ENCODE peak calls at places on chromosome 16, in seven cellular contexts. S, U, T, Q, M, L and I are unnamed samples.

GRCh38 chr16:26642047-26642664 is 424.6 kb upstream of the C16orf82 start:
- DNase-seq in S (no peak), U (no peak), T (no peak), Q (no peak), M (no peak), L (no peak), I (no peak)

GRCh38 chr16:57801098-57801855 is 1.0 kb downstream of the KIFC3 start:
- DNase-seq in S (no peak), U (no peak), T (no peak), Q (no peak), M (no peak), L (no peak), I (no peak)

GRCh38 chr16:14300631-14301149 is 229.6 kb downstream of the MRTFB start:
- DNase-seq in S (peak; percentile 65), U (peak; percentile 69), T (peak; percentile 78), Q (no peak), M (peak; percentile 72), L (peak; percentile 87), I (peak; percentile 89)

GRCh38 chr16:89409161-89409711 is 81.1 kb downstream of the ANKRD11 start:
- DNase-seq in S (no peak), U (peak; percentile 38), T (no peak), Q (peak; percentile 64), M (no peak), L (no peak), I (no peak)

GRCh38 chr16:66355526-66355925 is 11.0 kb upstream of the CDH5 start:
- DNase-seq in S (no peak), U (no peak), T (no peak), Q (no peak), M (no peak), L (no peak), I (no peak)

GRCh38 chr16:68948230-68948910 is 105.0 kb downstream of the TANGO6 start:
- DNase-seq in S (no peak), U (no peak), T (no peak), Q (no peak), M (no peak), L (no peak), I (no peak)

GRCh38 chr16:89449726-89450335 is 40.5 kb downstream of the ANKRD11 start:
- DNase-seq in S (no peak), U (no peak), T (no peak), Q (no peak), M (no peak), L (no peak), I (no peak)

GRCh38 chr16:68235882-68236803 is at the start of gene ESRP2:
- DNase-seq in S (peak; percentile 89), U (peak; percentile 93), T (no peak), Q (peak; percentile 59), M (peak; percentile 94), L (no peak), I (no peak)

GRCh38 chr16:13923703-13924298 is 3.8 kb downstream of the ERCC4 start:
- DNase-seq in S (no peak), U (no peak), T (no peak), Q (no peak), M (no peak), L (no peak), I (no peak)

GRCh38 chr16:11020792-11021440 is 76.6 kb downstream of the CLEC16A start:
- DNase-seq in S (no peak), U (no peak), T (no peak), Q (no peak), M (no peak), L (no peak), I (no peak)

GRCh38 chr16:11025120-11025531 is 80.8 kb downstream of the CLEC16A start:
- DNase-seq in S (no peak), U (no peak), T (no peak), Q (no peak), M (no peak), L (no peak), I (no peak)

GRCh38 chr16:11023640-11024039 is 79.3 kb downstream of the CLEC16A start:
- DNase-seq in S (no peak), U (no peak), T (no peak), Q (no peak), M (no peak), L (no peak), I (no peak)

GRCh38 chr16:11022002-11022401 is 77.6 kb downstream of the CLEC16A start:
- DNase-seq in S (no peak), U (no peak), T (no peak), Q (no peak), M (no peak), L (no peak), I (no peak)

DNA sequence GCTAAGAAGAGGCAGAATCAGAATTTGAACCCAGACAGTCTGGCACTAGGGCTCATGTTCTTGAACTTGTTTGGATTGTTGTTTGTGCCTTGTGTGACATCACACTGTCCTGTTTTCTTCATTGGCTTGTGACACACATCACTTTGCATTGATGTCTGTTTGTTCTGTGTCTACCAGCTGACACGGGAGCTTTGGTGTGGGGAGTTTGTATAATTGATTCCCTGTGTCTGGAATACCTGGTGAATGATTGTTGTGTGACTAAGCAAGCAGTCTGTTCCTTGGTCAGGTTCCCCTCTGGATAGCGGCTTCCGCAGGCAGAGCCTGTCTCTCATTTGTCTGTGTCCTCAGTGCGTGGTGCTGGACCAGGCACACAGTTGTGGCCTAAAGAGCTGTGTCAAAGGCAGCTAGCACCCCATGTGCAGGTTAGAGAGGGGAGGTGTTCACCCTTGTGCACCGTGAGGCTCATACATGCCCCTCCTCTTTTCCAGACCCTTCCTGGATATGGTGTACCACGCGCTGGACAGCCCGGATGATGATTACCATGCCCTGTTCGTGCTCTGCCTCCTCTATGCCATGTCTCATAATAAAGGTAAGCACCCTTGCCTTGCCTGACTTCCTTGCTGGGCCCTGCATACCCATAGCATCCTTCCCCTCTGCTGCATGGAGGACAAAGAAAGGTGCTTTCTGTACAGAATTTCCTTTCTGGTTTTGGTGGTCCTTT is 80.1 kb downstream of the CLEC16A start:
- DNase-seq in S (no peak), U (no peak), T (no peak), Q (no peak), M (no peak), L (no peak), I (no peak)
- H3K9me3 ChIP-seq in S (no peaks in the 10 kb centered on the region), U (no peaks in the 10 kb centered on the region), T (peaks cover 21% of the 10 kb centered on the region), Q (peaks cover 2% of the 10 kb centered on the region), M (no peaks in the 10 kb centered on the region), L (peaks cover 12% of the 10 kb centered on the region), I (peaks cover 4% of the 10 kb centered on the region)

GRCh38 chr16:35249051-35249450 is 1789.6 kb downstream of the TP53TG3F start:
- DNase-seq in S (no peak), U (no peak), T (no peak), Q (no peak), M (no peak), L (no peak), I (no peak)
- H3K9me3 ChIP-seq in S (peaks cover 66% of the 10 kb centered on the region), U (no peaks in the 10 kb centered on the region), T (no peaks in the 10 kb centered on the region), Q (no peaks in the 10 kb centered on the region), M (peaks cover 25% of the 10 kb centered on the region), L (no peaks in the 10 kb centered on the region), I (peaks cover 2% of the 10 kb centered on the region)

DNA sequence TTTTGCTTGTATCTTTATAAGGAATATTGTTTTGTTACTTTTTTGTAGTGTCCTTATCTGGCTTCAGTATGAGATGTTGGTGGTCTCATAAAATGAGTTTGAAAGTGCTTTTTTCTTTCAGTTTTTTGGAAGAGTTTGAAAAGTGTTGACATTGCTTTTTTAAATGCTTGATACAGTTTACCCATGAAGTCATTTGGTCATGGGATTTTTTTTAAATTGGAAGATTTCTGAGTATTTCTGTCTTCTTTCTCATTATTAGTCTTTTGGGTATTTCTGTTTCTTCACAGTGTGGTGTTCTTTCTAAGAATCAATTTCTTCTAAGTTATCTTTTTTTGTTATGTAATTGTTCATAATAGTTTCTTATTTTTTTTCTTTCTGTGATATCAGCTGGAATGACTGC is 15.1 kb downstream of the ZNF267 start:
- DNase-seq in S (no peak), U (no peak), T (no peak), Q (no peak), M (no peak), L (no peak), I (no peak)
- H3K9me3 ChIP-seq in S (peaks cover 4% of the 10 kb centered on the region), U (peaks cover 14% of the 10 kb centered on the region), T (peaks cover 9% of the 10 kb centered on the region), Q (peaks cover 16% of the 10 kb centered on the region), M (peaks cover 34% of the 10 kb centered on the region), L (no peaks in the 10 kb centered on the region), I (no peaks in the 10 kb centered on the region)

DNA sequence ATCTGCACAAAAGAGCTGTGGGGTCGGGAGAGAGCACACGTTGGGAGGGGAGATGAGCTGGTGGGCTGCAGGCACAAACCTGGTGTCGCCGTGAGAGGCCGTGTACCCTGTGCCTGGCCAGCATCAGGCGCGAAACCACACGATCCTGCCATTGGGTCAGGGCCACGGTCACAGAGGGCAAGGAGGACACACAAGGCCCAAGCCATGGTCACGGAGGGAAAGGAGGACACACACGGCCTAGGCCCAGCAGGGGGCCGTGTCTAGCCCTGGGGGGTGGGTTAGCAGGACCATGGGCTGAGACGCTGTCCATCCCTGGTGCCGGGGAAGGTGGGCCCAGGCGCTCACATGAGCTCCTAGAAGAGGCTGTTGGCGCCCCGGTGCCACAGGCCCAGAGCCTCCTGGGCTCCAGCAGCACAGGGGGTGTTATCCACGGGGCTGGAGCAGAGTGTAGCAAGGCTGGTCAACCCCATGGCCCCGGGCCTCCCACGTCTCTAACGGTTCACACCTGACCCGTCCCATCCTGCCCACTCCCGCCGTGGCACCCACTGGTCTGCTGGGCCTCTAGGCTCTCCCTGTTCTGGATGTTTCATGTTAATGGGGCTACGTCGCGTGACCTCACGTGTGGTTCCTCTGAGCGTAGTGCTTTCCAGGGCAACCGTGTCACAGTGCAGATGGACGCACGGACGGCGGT is 7.5 kb upstream of the CCDC154 start:
- DNase-seq in S (no peak), U (no peak), T (no peak), Q (no peak), M (no peak), L (no peak), I (no peak)
- H3K9me3 ChIP-seq in S (no peaks in the 10 kb centered on the region), U (no peaks in the 10 kb centered on the region), T (no peaks in the 10 kb centered on the region), Q (no peaks in the 10 kb centered on the region), M (no peaks in the 10 kb centered on the region), L (no peaks in the 10 kb centered on the region), I (no peaks in the 10 kb centered on the region)

DNA sequence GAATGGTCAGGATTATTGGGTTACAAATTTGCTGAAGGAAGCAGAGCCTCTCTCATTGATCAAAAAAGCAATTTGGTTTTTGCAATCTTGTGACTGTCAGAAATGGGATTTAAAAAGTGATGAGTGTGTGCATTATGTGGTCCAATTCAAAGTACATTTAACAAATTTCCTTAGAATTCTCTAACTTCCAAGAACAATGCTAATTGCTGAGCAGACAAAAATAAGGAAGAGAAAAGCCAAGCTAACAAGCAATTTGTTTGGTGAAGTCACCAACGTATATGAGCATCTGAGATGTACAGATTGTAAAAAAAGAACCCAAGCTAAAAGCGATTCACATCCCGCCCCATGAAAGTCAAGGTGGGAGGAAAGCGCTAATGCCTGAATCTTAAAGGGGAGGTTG is 1643.9 kb downstream of the CDH8 start:
- DNase-seq in S (no peak), U (no peak), T (no peak), Q (no peak), M (no peak), L (no peak), I (no peak)
- H3K9me3 ChIP-seq in S (no peaks in the 10 kb centered on the region), U (no peaks in the 10 kb centered on the region), T (no peaks in the 10 kb centered on the region), Q (peaks cover 3% of the 10 kb centered on the region), M (no peaks in the 10 kb centered on the region), L (no peaks in the 10 kb centered on the region), I (no peaks in the 10 kb centered on the region)

DNA sequence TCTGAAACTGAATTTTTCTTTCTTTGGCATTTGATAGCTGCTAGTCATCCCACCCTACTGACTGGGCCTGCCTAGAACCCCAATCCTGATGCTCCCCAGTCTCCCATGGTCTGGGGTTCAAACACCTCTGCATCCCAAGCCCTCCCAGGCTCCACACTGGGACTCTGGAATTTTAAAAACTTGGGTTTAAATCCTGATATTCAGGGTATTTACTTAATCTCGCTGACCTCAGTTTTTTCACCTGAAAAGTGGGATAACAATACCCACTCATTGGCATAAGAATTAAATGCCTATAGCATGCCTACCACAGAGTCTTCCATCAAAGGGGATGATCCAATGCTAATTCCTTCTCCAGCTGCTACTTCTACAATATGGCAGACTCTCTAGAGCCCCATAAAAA is 264.4 kb downstream of the NPIPA8 start:
- DNase-seq in S (no peak), U (no peak), T (no peak), Q (no peak), M (no peak), L (no peak), I (no peak)
- H3K9me3 ChIP-seq in S (no peaks in the 10 kb centered on the region), U (no peaks in the 10 kb centered on the region), T (no peaks in the 10 kb centered on the region), Q (no peaks in the 10 kb centered on the region), M (no peaks in the 10 kb centered on the region), L (no peaks in the 10 kb centered on the region), I (no peaks in the 10 kb centered on the region)